ENCODE peak calls at places on chromosomes 11 and 22, in nine cellular contexts. W is coronary artery, R is uterus, H is ovary, M is psoas muscle, D is IMR-90, Z is fibroblast of lung, A is dorsolateral prefrontal cortex, B is kidney. E is an unnamed sample.

GRCh38 chr11:114774599-114775365 is 96.5 kb downstream of the NXPE2 start:
- DNase-seq in W (no peak), Z (peak), H (no peak), R (no peak), D (peak), B (no peak), A (peak), M (peak), E (no peak)

GRCh38 chr22:28978158-28978557 is 83.5 kb downstream of the C22orf31 start:
- DNase-seq in M (peak), Z (peak), W (no peak), A (peak), B (no peak), H (no peak), D (peak), R (peak), E (peak)

GRCh38 chr11:66363805-66364535 is 7.6 kb downstream of the SLC29A2 start:
- DNase-seq in W (no peak), A (no peak), B (no peak), H (no peak), D (no peak), Z (no peak), R (no peak), M (peak), E (peak)

GRCh38 chr22:24146791-24147353 is 34.4 kb upstream of the SUSD2 start:
- DNase-seq in Z (peak), A (no peak), D (peak), B (no peak), H (peak), M (no peak), W (peak), R (peak), E (peak)

GRCh38 chr11:129840236-129840635 is 24.6 kb downstream of the TMEM45B start:
- DNase-seq in R (no peak), H (no peak), B (no peak), W (no peak), M (no peak), A (no peak), Z (no peak), D (no peak), E (no peak)

GRCh38 chr11:120603071-120603470 is 91.5 kb downstream of the GRIK4 start:
- DNase-seq in M (peak), B (peak), Z (peak), W (no peak), H (peak), A (no peak), D (no peak), R (no peak), E (no peak)

GRCh38 chr11:110613526-110613925 is 98.7 kb downstream of the ARHGAP20 start:
- DNase-seq in W (no peak), H (no peak), A (no peak), D (peak), Z (no peak), M (no peak), B (no peak), R (no peak), E (peak)

GRCh38 chr11:73752903-73753302 is 8.0 kb downstream of the RAB6A start:
- DNase-seq in H (no peak), Z (peak), W (no peak), D (no peak), B (no peak), M (no peak), R (no peak), A (no peak), E (no peak)

GRCh38 chr11:17389957-17390649 is 1.6 kb upstream of the KCNJ11 start:
- DNase-seq in B (no peak), H (no peak), M (no peak), Z (no peak), D (no peak), W (no peak), R (no peak), A (no peak), E (no peak)

GRCh38 chr11:90235536-90235935 is 12.7 kb upstream of the CHORDC1 start:
- DNase-seq in R (no peak), W (no peak), H (no peak), Z (peak), B (no peak), A (no peak), M (no peak), D (no peak), E (no peak)

GRCh38 chr11:82546556-82547162 is 187.0 kb downstream of the FAM181B start:
- DNase-seq in W (no peak), Z (no peak), H (no peak), A (no peak), M (no peak), B (no peak), R (no peak), D (no peak), E (no peak)

GRCh38 chr11:7651140-7651551 is 22.2 kb downstream of the CYB5R2 start:
- DNase-seq in R (no peak), B (no peak), H (no peak), Z (no peak), M (no peak), A (no peak), W (peak), D (peak), E (peak)

GRCh38 chr11:39327302-39327701 is 2132.2 kb downstream of the LRRC4C start:
- DNase-seq in M (no peak), D (no peak), R (no peak), A (no peak), Z (no peak), H (no peak), W (no peak), B (no peak), E (no peak)

GRCh38 chr11:14764899-14765527 is 121.4 kb downstream of the PDE3B start:
- DNase-seq in D (peak), M (no peak), H (no peak), A (no peak), W (no peak), B (no peak), Z (peak), R (no peak), E (no peak)

GRCh38 chr11:6353367-6353987 is 33.2 kb upstream of the CAVIN3 start:
- DNase-seq in B (peak), D (peak), Z (peak), H (peak), A (no peak), W (peak), R (peak), M (peak), E (peak)

GRCh38 chr22:42162728-42163489 is 32.3 kb upstream of the CYP2D6 start:
- DNase-seq in D (no peak), B (no peak), Z (no peak), W (no peak), R (no peak), H (no peak), M (no peak), A (no peak), E (no peak)

GRCh38 chr11:33869511-33870422 is 22.1 kb downstream of the LMO2 start:
- DNase-seq in H (no peak), B (peak), Z (peak), M (peak), A (no peak), W (no peak), R (no peak), D (peak), E (peak)

GRCh38 chr11:33864479-33864878 is 27.4 kb downstream of the LMO2 start:
- DNase-seq in A (no peak), M (no peak), W (no peak), Z (no peak), H (no peak), R (no peak), B (no peak), D (no peak), E (no peak)

GRCh38 chr11:33867566-33867965 is 24.3 kb downstream of the LMO2 start:
- DNase-seq in H (no peak), A (no peak), Z (no peak), B (no peak), W (no peak), M (no peak), R (no peak), D (no peak), E (no peak)

GRCh38 chr11:33868646-33869461 is 23.0 kb downstream of the LMO2 start:
- DNase-seq in Z (no peak), D (no peak), A (no peak), W (no peak), B (peak), H (no peak), M (peak), R (no peak), E (peak)

GRCh38 chr11:33867996-33868645 is 23.8 kb downstream of the LMO2 start:
- DNase-seq in H (no peak), R (no peak), B (no peak), A (no peak), Z (no peak), W (no peak), M (no peak), D (no peak), E (no peak)
- H3K4me3 ChIP-seq in H (no peak), R (peak), B (peak), A (peak), Z (no peak), W (peak), M (peak), D (no peak), E (no peak)

GRCh38 chr22:22767876-22768602 is 119.6 kb upstream of the IGLL5 start:
- DNase-seq in M (no peak), A (no peak), W (peak), H (no peak), D (no peak), B (no peak), Z (no peak), R (no peak), E (peak)
- TF ChIP-seq CTCF in M (no peak), A (no peak), W (no peak), H (no peak), D (no peak), B (no peak), Z (no peak), R (no peak), E (no peak)

DNA sequence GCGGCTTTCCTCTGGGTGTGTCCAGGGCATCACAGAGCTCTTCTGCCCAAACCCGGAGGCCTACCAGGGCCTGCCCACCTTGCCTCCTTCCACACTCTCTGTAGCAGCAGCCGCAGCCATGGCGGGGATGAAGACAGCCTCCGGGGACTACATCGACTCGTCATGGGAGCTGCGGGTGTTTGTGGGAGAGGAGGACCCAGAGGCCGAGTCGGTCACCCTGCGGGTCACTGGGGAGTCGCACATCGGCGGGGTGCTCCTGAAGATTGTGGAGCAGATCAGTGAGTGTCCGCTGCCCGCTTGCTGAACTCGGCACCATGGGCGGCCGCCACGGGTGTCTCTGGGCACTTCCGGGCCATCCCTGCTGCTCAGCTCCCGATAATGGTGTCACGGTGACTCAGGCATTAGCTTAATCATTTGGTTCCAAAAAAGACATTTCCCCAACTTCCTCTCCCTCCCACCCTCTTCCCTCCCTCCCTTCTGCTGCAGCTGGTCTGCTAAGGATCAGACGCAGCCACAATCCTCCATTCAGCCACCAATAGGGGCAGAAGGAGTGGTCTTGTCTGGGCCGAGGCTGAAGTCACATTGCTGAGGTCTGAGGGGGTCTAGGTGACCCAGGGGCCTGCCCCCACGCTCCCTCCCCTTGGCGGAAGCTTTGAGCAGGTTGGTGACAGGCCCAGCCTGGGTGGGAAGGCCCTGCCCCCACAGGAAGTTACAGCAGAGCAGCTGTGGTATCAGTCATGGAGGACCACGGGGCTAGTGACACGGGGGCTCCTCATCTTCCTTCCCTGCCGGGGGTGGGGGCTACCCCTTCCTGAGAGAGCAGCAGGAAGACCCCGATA is 945 bp downstream of the FERMT3 start:
- DNase-seq in D (peak), H (peak), A (no peak), Z (peak), W (peak), M (peak), R (peak), B (peak), E (peak)
- H3K4me3 ChIP-seq in D (no peak), H (peak), A (peak), Z (no peak), W (peak), M (peak), R (no peak), B (peak), E (no peak)

GRCh38 chr11:10688401-10688800 is 5.2 kb downstream of the IRAG1 start:
- DNase-seq in R (no peak), M (no peak), B (no peak), D (peak), Z (peak), A (no peak), W (peak), H (no peak), E (no peak)
- TF ChIP-seq CTCF in R (no peak), M (no peak), B (no peak), D (peak), Z (peak), A (no peak), W (no peak), H (no peak), E (peak)